ENCODE peak calls at places on chromosomes 11 and 22, in eight cellular contexts. Z is kidney, R is heart left ventricle, E is breast epithelium, I is HL-60, K is PC-3, M is fibroblast of lung, X is left ventricle myocardium inferior. O is an unnamed sample.

GRCh38 chr22:39297490-39298193 is 21.8 kb downstream of the RPL3 start:
- DNase-seq in Z (no peak), R (no peak), E (peak; percentile 71), I (no peak), K (no peak), M (peak; percentile 59), X (no peak), O (no peak)

GRCh38 chr11:69290791-69291190 is 3.2 kb upstream of the MYEOV start:
- DNase-seq in Z (no peak), R (no peak), E (no peak), I (no peak), K (no peak), M (no peak), X (no peak), O (no peak)

GRCh38 chr11:95831198-95831883 is 41.0 kb downstream of the CEP57 start:
- DNase-seq in Z (no peak), R (no peak), E (no peak), I (no peak), K (peak; percentile 77), M (peak; percentile 97), X (no peak), O (peak; percentile 73)

GRCh38 chr11:11558352-11558751 is 63.5 kb downstream of the GALNT18 start:
- DNase-seq in Z (no peak), R (peak; percentile 52), E (no peak), I (no peak), K (no peak), M (no peak), X (no peak), O (no peak)

GRCh38 chr11:116529681-116530080 is 243.1 kb downstream of the BUD13 start:
- DNase-seq in Z (no peak), R (no peak), E (no peak), I (no peak), K (no peak), M (no peak), X (no peak), O (no peak)

GRCh38 chr22:26564181-26564580 is 25.8 kb downstream of the TPST2 start:
- DNase-seq in Z (peak; percentile 82), R (no peak), E (peak; percentile 52), I (no peak), K (no peak), M (no peak), X (no peak), O (no peak)

GRCh38 chr11:115158053-115158452 is 346.2 kb downstream of the CADM1 start:
- DNase-seq in Z (peak; percentile 41), R (no peak), E (no peak), I (no peak), K (no peak), M (no peak), X (no peak), O (no peak)

GRCh38 chr11:78192223-78192719 is 3.6 kb downstream of the USP35 start:
- DNase-seq in Z (no peak), R (no peak), E (no peak), I (no peak), K (no peak), M (no peak), X (no peak), O (no peak)

GRCh38 chr11:73997120-73997772 is 11.6 kb downstream of the UCP3 start:
- DNase-seq in Z (peak; percentile 9), R (no peak), E (no peak), I (no peak), K (no peak), M (no peak), X (no peak), O (no peak)

GRCh38 chr11:64611961-64612646 is 21.1 kb downstream of the SLC22A12 start:
- DNase-seq in Z (no peak), R (no peak), E (no peak), I (peak; percentile 56), K (no peak), M (no peak), X (no peak), O (no peak)

GRCh38 chr22:50150161-50151129 is 20.1 kb upstream of the PANX2 start:
- DNase-seq in Z (no peak), R (no peak), E (no peak), I (no peak), K (no peak), M (peak; percentile 38), X (no peak), O (no peak)

GRCh38 chr11:2525941-2526807 is 81.4 kb downstream of the KCNQ1 start:
- DNase-seq in Z (peak; percentile 65), R (peak; percentile 15), E (no peak), I (no peak), K (no peak), M (no peak), X (peak; percentile 12), O (no peak)

GRCh38 chr11:86365566-86365965 is 9.1 kb upstream of the CCDC81 start:
- DNase-seq in Z (no peak), R (no peak), E (no peak), I (no peak), K (no peak), M (no peak), X (no peak), O (no peak)

GRCh38 chr11:93054279-93054678 is 84.8 kb downstream of the MTNR1B start:
- DNase-seq in Z (no peak), R (no peak), E (no peak), I (no peak), K (peak; percentile 32), M (peak; percentile 23), X (no peak), O (no peak)

GRCh38 chr11:1342946-1343345 is 33.5 kb upstream of the TOLLIP start:
- DNase-seq in Z (no peak), R (no peak), E (no peak), I (no peak), K (no peak), M (no peak), X (no peak), O (no peak)

GRCh38 chr11:124961972-124962609 is 8.1 kb downstream of the CCDC15 start:
- DNase-seq in Z (no peak), R (no peak), E (no peak), I (peak; percentile 50), K (peak; percentile 91), M (peak; percentile 69), X (no peak), O (peak; percentile 84)

GRCh38 chr11:73343076-73343833 is 32.9 kb upstream of the RELT start:
- DNase-seq in Z (no peak), R (no peak), E (no peak), I (no peak), K (peak; percentile 21), M (no peak), X (no peak), O (no peak)

DNA sequence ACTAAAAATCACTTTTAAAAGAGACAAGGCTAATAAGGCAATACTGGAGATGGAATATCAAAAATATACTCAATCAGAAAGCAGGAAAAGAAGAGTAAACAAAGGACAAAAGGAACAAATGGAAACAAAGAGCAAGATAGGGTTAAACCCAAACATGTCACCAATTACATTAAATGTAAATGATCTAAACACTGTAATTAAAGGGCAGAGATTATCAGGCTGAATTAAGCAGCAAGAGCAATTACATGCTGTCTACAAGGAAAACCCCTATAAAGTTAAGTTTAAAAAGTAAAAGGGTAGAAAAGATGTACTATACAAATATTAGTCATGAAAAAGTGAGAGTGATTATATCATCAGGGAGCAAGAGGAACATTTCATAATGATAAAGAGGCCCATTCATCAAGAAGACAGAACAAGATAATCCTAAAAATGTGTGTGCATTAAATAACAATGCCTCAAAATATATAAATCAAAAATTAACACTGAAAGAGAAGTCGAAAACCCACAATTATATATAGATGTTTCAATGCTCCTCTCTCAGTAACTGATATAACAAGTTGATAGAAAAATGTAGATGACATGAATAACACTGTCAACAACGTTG is 56.8 kb downstream of the ALX4 start:
- DNase-seq in Z (no peak), R (no peak), E (no peak), I (no peak), K (no peak), M (no peak), X (no peak), O (no peak)
- H3K27ac ChIP-seq in Z (no peak overlapping the region), R (no peak overlapping the region), E (no peak overlapping the region), I (no peak overlapping the region), K (no peak overlapping the region), M (no peak overlapping the region), X (no peak overlapping the region), O (no peak overlapping the region)

DNA sequence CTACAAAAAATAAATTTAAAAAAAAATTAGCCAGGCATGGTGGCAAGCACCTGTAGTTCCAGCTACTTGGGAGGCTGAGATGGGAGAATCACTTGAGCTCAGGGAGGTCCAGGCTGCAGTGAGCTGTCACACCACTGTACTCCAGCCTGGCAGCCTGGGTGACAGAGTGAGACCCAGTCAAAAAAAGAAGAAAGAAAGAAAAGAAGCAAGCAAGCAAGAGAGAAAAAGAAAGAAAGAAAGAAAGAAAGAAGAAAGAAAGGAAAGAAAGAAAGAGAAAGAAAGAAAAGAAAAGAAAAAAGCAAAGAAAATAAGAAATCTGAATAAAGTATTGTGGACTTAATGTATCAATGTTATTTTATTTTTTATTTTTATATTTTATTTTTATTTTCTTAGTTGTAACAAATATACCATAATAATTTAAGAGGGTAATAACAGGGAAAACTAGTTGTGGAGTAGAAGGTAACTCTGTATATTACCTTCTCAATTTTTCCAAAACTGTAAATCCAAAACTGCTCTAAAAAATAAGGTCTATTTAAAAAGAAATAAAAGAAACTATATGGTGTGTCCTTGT is 1.1 kb upstream of the ZNF215 start:
- DNase-seq in Z (no peak), R (no peak), E (no peak), I (no peak), K (no peak), M (no peak), X (no peak), O (no peak)
- H3K27ac ChIP-seq in Z (no peak overlapping the region), R (no peak overlapping the region), E (no peak overlapping the region), I (no peak overlapping the region), K (no peak overlapping the region), M (no peak overlapping the region), X (no peak overlapping the region), O (no peak overlapping the region)

GRCh38 chr11:63490551-63491239 is at the start of gene PLAAT5:
- DNase-seq in Z (peak; percentile 83), R (peak; percentile 39), E (peak; percentile 27), I (no peak), K (no peak), M (peak; percentile 37), X (peak; percentile 35), O (no peak)
- H3K27ac ChIP-seq in Z (no peak within 1 kb of the TSS), R (peak within 1 kb of the TSS; percentile 30), E (peak within 1 kb of the TSS; percentile 91), I (peak within 1 kb of the TSS; percentile 72), K (no peak within 1 kb of the TSS), M (no peak within 1 kb of the TSS), X (peak within 1 kb of the TSS; percentile 54), O (no peak within 1 kb of the TSS)

GRCh38 chr11:47783087-47783610 is 16.0 kb upstream of the FNBP4 start:
- DNase-seq in Z (no peak), R (no peak), E (no peak), I (no peak), K (no peak), M (peak; percentile 6), X (no peak), O (no peak)

GRCh38 chr11:47788181-47788580 is 21.0 kb upstream of the FNBP4 start:
- DNase-seq in Z (no peak), R (no peak), E (no peak), I (no peak), K (no peak), M (no peak), X (no peak), O (no peak)

GRCh38 chr11:47784785-47785381 is 17.7 kb upstream of the FNBP4 start:
- DNase-seq in Z (no peak), R (no peak), E (no peak), I (no peak), K (no peak), M (no peak), X (no peak), O (no peak)

GRCh38 chr11:47791774-47792173 is 24.6 kb upstream of the FNBP4 start:
- DNase-seq in Z (no peak), R (no peak), E (no peak), I (no peak), K (no peak), M (no peak), X (no peak), O (no peak)

GRCh38 chr11:47786373-47786772 is 19.2 kb upstream of the FNBP4 start:
- DNase-seq in Z (no peak), R (peak; percentile 76), E (no peak), I (no peak), K (no peak), M (peak; percentile 13), X (peak; percentile 81), O (peak; percentile 45)
- H3K27ac ChIP-seq in Z (no peak overlapping the region), R (peak overlapping the region; percentile 62), E (no peak overlapping the region), I (no peak overlapping the region), K (no peak overlapping the region), M (no peak overlapping the region), X (peak overlapping the region; percentile 81), O (no peak overlapping the region)

O was measured in A673.